ENCODE peak calls at places on chromosome 10, in ten cellular contexts. H is Panc1; A is IMR-90; O is GM23338; J is kidney tubule cell; K is uterus; F is 8988T; U is heart left ventricle; C is glutamatergic neuron; L is activated naive CD4-positive, alpha-beta T cell treated with Interleukin-2 at 50 U/mL for 16 hours. X is an unnamed sample.

GRCh38 chr10:31927597-31928530 is 767 bp downstream of the ARHGAP12 start:
- DNase-seq in U (peak; percentile 73), F (no peak), H (no peak), C (peak; percentile 82), A (peak; percentile 44), O (peak; percentile 79), J (peak; percentile 66), L (peak; percentile 50), K (peak; percentile 46), X (peak; percentile 80)

GRCh38 chr10:5595591-5596590 is 70.5 kb downstream of the ASB13 start:
- DNase-seq in L (no peak), F (no peak), C (no peak), O (no peak), H (peak; percentile 36), K (no peak), U (no peak), J (peak; percentile 93), A (peak; percentile 93), X (no peak)

GRCh38 chr10:123236122-123236521 is 81.9 kb downstream of the BUB3 start:
- DNase-seq in A (no peak), H (no peak), L (no peak), J (no peak), U (no peak), C (no peak), K (no peak), O (peak; percentile 49), F (no peak), X (peak; percentile 33)

GRCh38 chr10:107576746-107577145 is 412.2 kb upstream of the SORCS1 start:
- DNase-seq in H (no peak), F (no peak), O (no peak), L (no peak), K (no peak), C (no peak), J (peak; percentile 45), U (no peak), A (no peak), X (no peak)

GRCh38 chr10:93751832-93752231 is 5.9 kb upstream of the LGI1 start:
- DNase-seq in O (peak; percentile 72), K (no peak), U (no peak), A (peak; percentile 16), H (no peak), J (peak; percentile 16), L (no peak), C (peak; percentile 49), F (peak; percentile 44), X (peak; percentile 75)

GRCh38 chr10:119428789-119429188 is 113.7 kb downstream of the RGS10 start:
- DNase-seq in A (peak; percentile 40), K (no peak), C (no peak), H (no peak), F (no peak), J (peak; percentile 58), U (peak; percentile 49), O (no peak), L (no peak), X (no peak)

GRCh38 chr10:30392564-30392990 is 41.4 kb upstream of the MAP3K8 start:
- DNase-seq in A (peak; percentile 42), C (peak; percentile 81), K (peak; percentile 61), O (peak; percentile 85), L (peak; percentile 76), U (peak; percentile 87), J (peak; percentile 68), F (peak; percentile 79), H (peak; percentile 52), X (peak; percentile 94)

GRCh38 chr10:113471241-113471996 is 81.4 kb upstream of the HABP2 start:
- DNase-seq in A (no peak), K (no peak), J (no peak), F (no peak), H (no peak), U (no peak), O (no peak), C (no peak), L (no peak), X (no peak)

GRCh38 chr10:46528171-46528671 is 28.2 kb downstream of the GPRIN2 start:
- DNase-seq in J (no peak), H (no peak), C (peak; percentile 17), F (no peak), K (peak; percentile 10), A (no peak), O (no peak), U (peak; percentile 53), L (no peak), X (no peak)

GRCh38 chr10:120556164-120556532 is 99.1 kb downstream of the PLPP4 start:
- DNase-seq in C (no peak), A (no peak), H (no peak), U (no peak), F (no peak), K (no peak), J (no peak), L (no peak), O (peak; percentile 18), X (no peak)

GRCh38 chr10:19638173-19638872 is 177.9 kb upstream of the PLXDC2 start:
- DNase-seq in A (peak; percentile 95), F (no peak), J (peak; percentile 90), C (no peak), L (no peak), O (no peak), H (no peak), U (no peak), K (no peak), X (no peak)

GRCh38 chr10:133257489-133258065 is 19.1 kb downstream of the ADAM8 start:
- DNase-seq in U (peak; percentile 83), F (peak; percentile 91), A (no peak), H (no peak), J (peak; percentile 71), L (no peak), C (peak; percentile 51), O (peak; percentile 82), K (peak; percentile 42), X (peak; percentile 79)

GRCh38 chr10:29590598-29591415 is 44.0 kb downstream of the SVIL start:
- DNase-seq in C (no peak), O (peak; percentile 63), H (peak; percentile 41), J (peak; percentile 75), F (no peak), L (no peak), K (no peak), A (peak; percentile 86), U (no peak), X (peak; percentile 46)

GRCh38 chr10:23403719-23404118 is 35.2 kb upstream of the OTUD1 start:
- DNase-seq in O (no peak), C (no peak), L (no peak), H (no peak), K (no peak), F (no peak), A (no peak), U (no peak), J (no peak), X (no peak)

GRCh38 chr10:11401314-11402222 is 209.9 kb downstream of the USP6NL start:
- DNase-seq in H (no peak), L (peak; percentile 7), F (no peak), U (no peak), K (no peak), J (no peak), A (no peak), O (no peak), C (no peak), X (no peak)

GRCh38 chr10:86211691-86212390 is 154.8 kb downstream of the GRID1 start:
- DNase-seq in A (no peak), U (no peak), C (no peak), H (no peak), K (no peak), J (no peak), O (peak; percentile 21), F (no peak), L (no peak), X (no peak)